ENCODE peak calls at places on chromosomes 2 and 18, in six cellular contexts. S is NCI-H345, C is heart left ventricle, G is globus pallidus, R is NCI-H82, I is NCI-H526 treated with DMSO at 0.1 percent for 48 hours. B is an unnamed sample.

GRCh38 chr18:56982756-56983155 is 164.1 kb upstream of the BOD1L2 start:
- DNase-seq in S (no peak), C (no peak), G (peak), R (peak), I (no peak), B (no peak)

GRCh38 chr2:40665493-40666232 is 213.8 kb upstream of the SLC8A1 start:
- DNase-seq in S (no peak), C (no peak), G (no peak), R (no peak), I (no peak), B (no peak)

GRCh38 chr2:37585982-37586621 is 85.3 kb downstream of the CDC42EP3 start:
- DNase-seq in S (no peak), C (peak), G (peak), R (no peak), I (no peak), B (no peak)

GRCh38 chr2:164145093-164145987 is 409.5 kb upstream of the FIGN start:
- DNase-seq in S (no peak), C (no peak), G (no peak), R (no peak), I (no peak), B (no peak)

GRCh38 chr2:169172076-169172735 is 102.8 kb downstream of the DHRS9 start:
- DNase-seq in S (no peak), C (no peak), G (no peak), R (no peak), I (no peak), B (no peak)

GRCh38 chr2:240997141-240997855 is 1.1 kb upstream of the SNED1 start:
- DNase-seq in S (no peak), C (peak), G (no peak), R (no peak), I (no peak), B (no peak)

GRCh38 chr2:120847700-120848321 is 112.1 kb downstream of the GLI2 start:
- DNase-seq in S (peak), C (no peak), G (no peak), R (peak), I (no peak), B (no peak)

GRCh38 chr2:98757904-98758421 is 27.0 kb upstream of the MGAT4A start:
- DNase-seq in S (no peak), C (peak), G (peak), R (no peak), I (no peak), B (peak)

GRCh38 chr2:43840961-43841360 is 2.2 kb downstream of the ABCG8 start:
- DNase-seq in S (no peak), C (no peak), G (no peak), R (no peak), I (no peak), B (no peak)

GRCh38 chr18:58949031-58949430 is 84.4 kb downstream of the ZNF532 start:
- DNase-seq in S (no peak), C (no peak), G (no peak), R (peak), I (no peak), B (no peak)

GRCh38 chr2:172449916-172450550 is 22.6 kb downstream of the ITGA6 start:
- DNase-seq in S (no peak), C (no peak), G (no peak), R (no peak), I (no peak), B (no peak)

GRCh38 chr2:135485441-135485840 is 45.6 kb downstream of the ZRANB3 start:
- DNase-seq in S (no peak), C (no peak), G (no peak), R (no peak), I (no peak), B (no peak)